ENCODE peak calls at places on chromosomes 2 and 18, in ten cellular contexts. A, H, Y, V, R, N, Z, K, X and J are unnamed samples.

GRCh38 chr2:101428413-101429176 is 41.3 kb upstream of the CREG2 start:
- DNase-seq in A (no peak), H (no peak), Y (no peak), V (no peak), R (no peak), N (no peak), Z (no peak), K (no peak), X (no peak), J (no peak)

GRCh38 chr2:54310961-54311360 is 54.9 kb upstream of the TSPYL6 start:
- DNase-seq in A (no peak), H (no peak), Y (peak; percentile 35), V (no peak), R (no peak), N (no peak), Z (no peak), K (no peak), X (no peak), J (no peak)

GRCh38 chr2:29393676-29394075 is 278.5 kb downstream of the CLIP4 start:
- DNase-seq in A (no peak), H (no peak), Y (no peak), V (no peak), R (no peak), N (no peak), Z (no peak), K (no peak), X (no peak), J (no peak)

GRCh38 chr2:191885103-191885502 is 38.2 kb upstream of the CAVIN2 start:
- DNase-seq in A (no peak), H (no peak), Y (no peak), V (no peak), R (no peak), N (no peak), Z (no peak), K (no peak), X (no peak), J (no peak)

GRCh38 chr2:3535467-3535793 is 16.1 kb upstream of the ADI1 start:
- DNase-seq in A (no peak), H (no peak), Y (no peak), V (no peak), R (no peak), N (no peak), Z (no peak), K (no peak), X (no peak), J (no peak)

GRCh38 chr2:12006841-12007240 is 260.4 kb downstream of the LPIN1 start:
- DNase-seq in A (no peak), H (no peak), Y (peak; percentile 59), V (no peak), R (no peak), N (no peak), Z (no peak), K (peak; percentile 82), X (no peak), J (no peak)

GRCh38 chr18:24114924-24115549 is 23.8 kb upstream of the CABYR start:
- DNase-seq in A (no peak), H (no peak), Y (no peak), V (no peak), R (no peak), N (no peak), Z (no peak), K (no peak), X (peak; percentile 73), J (no peak)

GRCh38 chr2:70887550-70888229 is 48.0 kb upstream of the ATP6V1B1 start:
- DNase-seq in A (no peak), H (peak; percentile 40), Y (no peak), V (no peak), R (no peak), N (no peak), Z (no peak), K (peak; percentile 93), X (no peak), J (no peak)

GRCh38 chr18:6885992-6886823 is 156.7 kb downstream of the ARHGAP28 start:
- DNase-seq in A (peak; percentile 33), H (peak; percentile 40), Y (peak; percentile 62), V (peak; percentile 7), R (no peak), N (no peak), Z (peak; percentile 80), K (peak; percentile 77), X (peak; percentile 35), J (peak; percentile 50)

GRCh38 chr18:76463358-76463757 is 31.7 kb downstream of the ZNF516 start:
- DNase-seq in A (no peak), H (no peak), Y (no peak), V (no peak), R (no peak), N (no peak), Z (no peak), K (no peak), X (no peak), J (no peak)

GRCh38 chr2:43340066-43340465 is 113.7 kb upstream of the ZFP36L2 start:
- DNase-seq in A (no peak), H (no peak), Y (peak; percentile 59), V (no peak), R (no peak), N (no peak), Z (no peak), K (no peak), X (no peak), J (no peak)

GRCh38 chr2:126655500-126656310 is at the start of gene GYPC:
- DNase-seq in A (peak; percentile 71), H (peak; percentile 47), Y (no peak), V (peak; percentile 81), R (peak; percentile 92), N (no peak), Z (peak; percentile 85), K (peak; percentile 66), X (no peak), J (no peak)
- TF ChIP-seq POLR2AphosphoS5 in A (peak; percentile 71), H (peak; percentile 35), Y (no peak), V (peak; percentile 66), R (peak; percentile 78), N (no peak), Z (no peak), K (peak; percentile 22), X (no peak), J (no peak)

GRCh38 chr18:48312066-48312465 is 97.1 kb downstream of the ZBTB7C start:
- DNase-seq in A (no peak), H (no peak), Y (no peak), V (no peak), R (no peak), N (no peak), Z (no peak), K (no peak), X (no peak), J (no peak)
- H3K27me3 ChIP-seq in A (no peaks in the 10 kb centered on the region), H (no peaks in the 10 kb centered on the region), Y (no peaks in the 10 kb centered on the region), V (peaks cover 2% of the 10 kb centered on the region), R (peaks cover 5% of the 10 kb centered on the region), N (no peaks in the 10 kb centered on the region), Z (no peaks in the 10 kb centered on the region), K (no peaks in the 10 kb centered on the region), X (peaks cover 5% of the 10 kb centered on the region), J (no peaks in the 10 kb centered on the region)

DNA sequence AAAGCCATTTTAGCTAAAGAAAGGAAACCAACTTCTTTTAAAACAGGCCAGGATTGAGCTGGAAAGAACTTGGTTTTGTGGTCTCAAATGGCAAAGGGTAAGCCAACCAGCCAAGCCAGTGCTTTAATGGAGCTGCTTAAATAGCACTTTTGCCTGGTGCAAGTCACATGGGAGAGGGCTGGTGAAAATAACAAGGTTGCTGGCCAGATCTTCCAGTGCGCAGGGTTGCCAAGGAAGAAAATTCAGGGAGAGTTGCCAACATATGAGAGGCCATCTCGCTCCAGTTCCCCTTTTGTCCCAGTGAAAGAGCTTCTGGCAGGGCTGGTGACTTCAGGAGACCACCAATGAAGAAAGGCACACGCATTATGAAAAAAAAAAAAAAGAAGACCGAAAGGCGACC is 57.3 kb downstream of the IRS1 start:
- DNase-seq in A (no peak), H (peak; percentile 42), Y (no peak), V (no peak), R (peak; percentile 85), N (no peak), Z (no peak), K (no peak), X (no peak), J (peak; percentile 47)
- TF ChIP-seq POLR2AphosphoS5 in A (no peak), H (no peak), Y (no peak), V (no peak), R (peak; percentile 42), N (no peak), Z (no peak), K (no peak), X (no peak), J (peak; percentile 65)

DNA sequence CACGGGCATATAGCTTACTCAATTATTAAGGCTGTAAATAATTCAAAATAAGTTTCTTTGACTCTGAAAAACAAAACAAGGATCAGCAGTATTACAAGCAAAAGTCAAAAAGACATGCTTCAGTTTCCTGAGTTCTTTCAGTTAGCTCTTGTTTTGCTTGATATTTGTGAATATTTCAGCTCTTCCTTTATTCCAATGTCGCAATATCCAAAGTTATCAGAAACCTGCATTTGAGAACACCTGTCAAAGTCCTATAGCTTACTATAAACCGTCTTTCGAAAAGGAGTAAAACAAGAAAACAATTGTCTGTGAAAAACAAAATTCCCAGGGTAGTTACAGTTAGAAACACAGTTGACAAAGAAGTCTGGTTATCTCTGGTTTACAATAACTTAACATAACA is 14.7 kb downstream of the CYP27A1 start:
- DNase-seq in A (no peak), H (no peak), Y (no peak), V (no peak), R (no peak), N (no peak), Z (no peak), K (no peak), X (no peak), J (no peak)
- H3K27me3 ChIP-seq in A (no peaks in the 10 kb centered on the region), H (no peaks in the 10 kb centered on the region), Y (peaks cover 4% of the 10 kb centered on the region), V (no peaks in the 10 kb centered on the region), R (no peaks in the 10 kb centered on the region), N (no peaks in the 10 kb centered on the region), Z (no peaks in the 10 kb centered on the region), K (no peaks in the 10 kb centered on the region), X (no peaks in the 10 kb centered on the region), J (no peaks in the 10 kb centered on the region)